ENCODE peak calls at places on chromosomes 13 and 19, in six cellular contexts. One of them, this sample, is unnamed.

GRCh38 chr13:36801035-36801434 is 18.0 kb upstream of the RFXAP start:
- DNase-seq in CD4-positive, alpha-beta memory T cell: no peak
- DNase-seq in CD8-positive, alpha-beta T cell: no peak
- DNase-seq in fibroblast of lung: no peak
- DNase-seq in heart right ventricle: no peak
- DNase-seq in psoas muscle: no peak
- DNase-seq in this sample: no peak

GRCh38 chr13:22929391-22930126 is 251.2 kb upstream of the SGCG start:
- DNase-seq in fibroblast of lung: peak; percentile 31
- DNase-seq in CD4-positive, alpha-beta memory T cell: no peak
- DNase-seq in CD8-positive, alpha-beta T cell: no peak
- DNase-seq in heart right ventricle: no peak
- DNase-seq in psoas muscle: no peak
- DNase-seq in this sample: no peak

GRCh38 chr19:15300533-15301194 is 31.7 kb downstream of the BRD4 start:
- DNase-seq in fibroblast of lung: peak; percentile 60
- DNase-seq in CD4-positive, alpha-beta memory T cell: no peak
- DNase-seq in psoas muscle: no peak
- DNase-seq in CD8-positive, alpha-beta T cell: no peak
- DNase-seq in heart right ventricle: no peak
- DNase-seq in this sample: no peak

GRCh38 chr13:66585669-66586203 is 644.4 kb downstream of the PCDH9 start:
- DNase-seq in CD4-positive, alpha-beta memory T cell: no peak
- DNase-seq in fibroblast of lung: peak; percentile 47
- DNase-seq in psoas muscle: no peak
- DNase-seq in heart right ventricle: no peak
- DNase-seq in CD8-positive, alpha-beta T cell: no peak
- DNase-seq in this sample: no peak

GRCh38 chr19:33462112-33462726 is 59.4 kb downstream of the PEPD start:
- DNase-seq in CD4-positive, alpha-beta memory T cell: no peak
- DNase-seq in CD8-positive, alpha-beta T cell: no peak
- DNase-seq in psoas muscle: no peak
- DNase-seq in heart right ventricle: no peak
- DNase-seq in fibroblast of lung: no peak
- DNase-seq in this sample: no peak

GRCh38 chr19:1923319-1923718 is 17.7 kb upstream of the CSNK1G2 start:
- DNase-seq in heart right ventricle: no peak
- DNase-seq in psoas muscle: no peak
- DNase-seq in CD4-positive, alpha-beta memory T cell: peak; percentile 33
- DNase-seq in CD8-positive, alpha-beta T cell: no peak
- DNase-seq in fibroblast of lung: no peak
- DNase-seq in this sample: no peak

GRCh38 chr13:75931116-75931515 is 295.0 kb downstream of the LMO7 start:
- DNase-seq in fibroblast of lung: peak; percentile 61
- DNase-seq in psoas muscle: no peak
- DNase-seq in CD8-positive, alpha-beta T cell: no peak
- DNase-seq in heart right ventricle: no peak
- DNase-seq in CD4-positive, alpha-beta memory T cell: no peak
- DNase-seq in this sample: no peak

GRCh38 chr13:33845572-33846305 is 27.8 kb downstream of the RFC3 start:
- DNase-seq in CD8-positive, alpha-beta T cell: no peak
- DNase-seq in heart right ventricle: no peak
- DNase-seq in CD4-positive, alpha-beta memory T cell: no peak
- DNase-seq in psoas muscle: no peak
- DNase-seq in fibroblast of lung: no peak
- DNase-seq in this sample: no peak

GRCh38 chr19:54473071-54473941 is at the start of gene CDC42EP5:
- DNase-seq in fibroblast of lung: peak; percentile 81
- DNase-seq in psoas muscle: peak; percentile 81
- DNase-seq in CD4-positive, alpha-beta memory T cell: no peak
- DNase-seq in CD8-positive, alpha-beta T cell: no peak
- DNase-seq in heart right ventricle: peak; percentile 76
- DNase-seq in this sample: no peak

GRCh38 chr19:33189453-33189852 is 4.7 kb upstream of the LRP3 start:
- DNase-seq in fibroblast of lung: no peak
- DNase-seq in psoas muscle: no peak
- DNase-seq in CD4-positive, alpha-beta memory T cell: no peak
- DNase-seq in CD8-positive, alpha-beta T cell: no peak
- DNase-seq in heart right ventricle: no peak
- DNase-seq in this sample: no peak

GRCh38 chr19:6238256-6238642 is 41.5 kb downstream of the MLLT1 start:
- DNase-seq in heart right ventricle: no peak
- DNase-seq in psoas muscle: no peak
- DNase-seq in CD4-positive, alpha-beta memory T cell: no peak
- DNase-seq in CD8-positive, alpha-beta T cell: no peak
- DNase-seq in fibroblast of lung: no peak
- DNase-seq in this sample: no peak

GRCh38 chr19:37905936-37906867 is at the start of gene WDR87:
- DNase-seq in CD4-positive, alpha-beta memory T cell: no peak
- DNase-seq in CD8-positive, alpha-beta T cell: peak; percentile 54
- DNase-seq in psoas muscle: no peak
- DNase-seq in heart right ventricle: peak; percentile 33
- DNase-seq in fibroblast of lung: peak; percentile 24
- DNase-seq in this sample: no peak

GRCh38 chr19:33815410-33816340 is 19.0 kb downstream of the KCTD15 start:
- DNase-seq in CD8-positive, alpha-beta T cell: no peak
- DNase-seq in CD4-positive, alpha-beta memory T cell: no peak
- DNase-seq in heart right ventricle: no peak
- DNase-seq in fibroblast of lung: peak; percentile 49
- DNase-seq in psoas muscle: no peak
- DNase-seq in this sample: no peak

GRCh38 chr13:87536899-87537298 is 134.3 kb upstream of the SLITRK5 start:
- DNase-seq in psoas muscle: no peak
- DNase-seq in CD8-positive, alpha-beta T cell: no peak
- DNase-seq in CD4-positive, alpha-beta memory T cell: no peak
- DNase-seq in fibroblast of lung: no peak
- DNase-seq in heart right ventricle: no peak
- DNase-seq in this sample: no peak

GRCh38 chr19:40241809-40242384 is 15.4 kb upstream of the CCNP start:
- DNase-seq in fibroblast of lung: peak; percentile 77
- DNase-seq in psoas muscle: peak; percentile 74
- DNase-seq in CD4-positive, alpha-beta memory T cell: no peak
- DNase-seq in heart right ventricle: peak; percentile 69
- DNase-seq in CD8-positive, alpha-beta T cell: no peak
- DNase-seq in this sample: peak; percentile 76

GRCh38 chr13:36131931-36132297 is 732 bp upstream of the DCLK1 start:
- DNase-seq in heart right ventricle: peak; percentile 65
- DNase-seq in CD8-positive, alpha-beta T cell: no peak
- DNase-seq in CD4-positive, alpha-beta memory T cell: no peak
- DNase-seq in fibroblast of lung: peak; percentile 55
- DNase-seq in psoas muscle: peak; percentile 87
- DNase-seq in this sample: no peak

GRCh38 chr13:38180100-38180499 is 169.6 kb upstream of the UFM1 start:
- DNase-seq in fibroblast of lung: peak; percentile 89
- DNase-seq in CD4-positive, alpha-beta memory T cell: no peak
- DNase-seq in psoas muscle: no peak
- DNase-seq in CD8-positive, alpha-beta T cell: no peak
- DNase-seq in heart right ventricle: no peak
- DNase-seq in this sample: no peak

GRCh38 chr13:27962128-27962841 is 6.8 kb downstream of the CDX2 start:
- DNase-seq in CD8-positive, alpha-beta T cell: no peak
- DNase-seq in heart right ventricle: no peak
- DNase-seq in fibroblast of lung: no peak
- DNase-seq in psoas muscle: no peak
- DNase-seq in CD4-positive, alpha-beta memory T cell: no peak
- DNase-seq in this sample: no peak

GRCh38 chr13:85509512-85509911 is 289.7 kb downstream of the SLITRK6 start:
- DNase-seq in CD8-positive, alpha-beta T cell: no peak
- DNase-seq in psoas muscle: no peak
- DNase-seq in fibroblast of lung: peak; percentile 60
- DNase-seq in CD4-positive, alpha-beta memory T cell: no peak
- DNase-seq in heart right ventricle: no peak
- DNase-seq in this sample: no peak

GRCh38 chr13:99086149-99086868 is 108.4 kb upstream of the DOCK9 start:
- DNase-seq in psoas muscle: peak; percentile 72
- DNase-seq in heart right ventricle: peak; percentile 58
- DNase-seq in CD8-positive, alpha-beta T cell: peak; percentile 76
- DNase-seq in fibroblast of lung: peak; percentile 65
- DNase-seq in CD4-positive, alpha-beta memory T cell: peak; percentile 72
- DNase-seq in this sample: no peak

DNA sequence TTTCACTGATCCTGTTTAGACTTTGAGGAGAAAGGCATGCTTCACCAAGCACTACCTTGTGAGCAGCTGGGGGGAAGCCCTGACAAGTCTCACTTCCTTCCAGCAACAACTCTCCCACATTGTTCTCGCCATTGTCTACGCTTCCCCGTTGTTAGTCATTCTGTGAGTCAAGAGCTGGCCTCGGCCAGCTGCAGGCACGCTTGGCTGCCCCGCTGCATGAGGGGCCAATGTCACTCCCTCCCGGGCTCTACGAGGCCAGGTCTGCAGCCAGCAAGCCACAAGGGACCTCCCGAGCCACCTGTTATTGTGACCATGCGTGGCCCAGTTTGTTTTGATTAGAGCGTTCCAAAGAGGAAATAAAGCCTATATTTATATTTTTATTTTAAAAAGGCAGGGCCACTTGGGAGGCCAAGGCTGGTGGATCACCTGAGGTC is 220.9 kb downstream of the FOXO1 start:
- DNase-seq in psoas muscle: peak; percentile 90
- DNase-seq in heart right ventricle: peak; percentile 56
- DNase-seq in CD4-positive, alpha-beta memory T cell: no peak
- DNase-seq in fibroblast of lung: peak; percentile 97
- DNase-seq in CD8-positive, alpha-beta T cell: no peak
- DNase-seq in this sample: no peak
- H3K27ac ChIP-seq in psoas muscle: peak overlapping the region; percentile 66
- H3K27ac ChIP-seq in heart right ventricle: no peak overlapping the region
- H3K27ac ChIP-seq in CD4-positive, alpha-beta memory T cell: no peak overlapping the region
- H3K27ac ChIP-seq in fibroblast of lung: no peak overlapping the region
- H3K27ac ChIP-seq in CD8-positive, alpha-beta T cell: no peak overlapping the region
- H3K27ac ChIP-seq in this sample: no peak overlapping the region

GRCh38 chr13:100566543-100566942 is 22.0 kb downstream of the GGACT start:
- DNase-seq in fibroblast of lung: peak; percentile 60
- DNase-seq in psoas muscle: no peak
- DNase-seq in CD4-positive, alpha-beta memory T cell: no peak
- DNase-seq in CD8-positive, alpha-beta T cell: no peak
- DNase-seq in heart right ventricle: no peak
- DNase-seq in this sample: no peak

GRCh38 chr13:100564444-100565223 is 24.0 kb downstream of the GGACT start:
- DNase-seq in fibroblast of lung: no peak
- DNase-seq in psoas muscle: no peak
- DNase-seq in CD4-positive, alpha-beta memory T cell: no peak
- DNase-seq in heart right ventricle: no peak
- DNase-seq in CD8-positive, alpha-beta T cell: no peak
- DNase-seq in this sample: no peak

GRCh38 chr13:100563779-100564178 is 24.8 kb downstream of the GGACT start:
- DNase-seq in psoas muscle: no peak
- DNase-seq in heart right ventricle: no peak
- DNase-seq in CD8-positive, alpha-beta T cell: no peak
- DNase-seq in CD4-positive, alpha-beta memory T cell: no peak
- DNase-seq in fibroblast of lung: no peak
- DNase-seq in this sample: no peak

GRCh38 chr13:100561599-100562204 is 26.9 kb downstream of the GGACT start:
- DNase-seq in CD4-positive, alpha-beta memory T cell: no peak
- DNase-seq in fibroblast of lung: no peak
- DNase-seq in psoas muscle: no peak
- DNase-seq in CD8-positive, alpha-beta T cell: no peak
- DNase-seq in heart right ventricle: no peak
- DNase-seq in this sample: no peak

DNA sequence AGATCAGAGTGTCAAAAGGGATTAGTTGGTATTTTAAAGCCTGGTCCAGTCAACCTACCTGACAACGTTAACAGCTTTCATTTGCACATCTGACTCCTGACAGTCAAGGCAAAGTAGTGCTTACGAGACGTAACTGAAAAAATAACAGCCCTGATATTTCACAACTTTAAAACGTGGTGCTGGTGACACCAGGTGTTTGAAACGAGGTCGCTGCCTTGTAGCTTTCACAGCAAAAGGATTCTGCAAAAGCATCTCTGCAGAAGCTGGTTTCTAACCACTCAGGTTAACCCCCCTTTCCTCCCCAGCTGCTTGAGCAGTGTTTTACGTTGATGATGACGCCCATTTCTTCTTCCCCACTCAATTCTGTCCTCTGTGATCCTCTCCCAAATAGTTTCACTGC is 23.3 kb downstream of the GGACT start:
- DNase-seq in heart right ventricle: no peak
- DNase-seq in CD8-positive, alpha-beta T cell: no peak
- DNase-seq in psoas muscle: no peak
- DNase-seq in fibroblast of lung: no peak
- DNase-seq in CD4-positive, alpha-beta memory T cell: no peak
- DNase-seq in this sample: no peak
- H3K27ac ChIP-seq in heart right ventricle: no peak overlapping the region
- H3K27ac ChIP-seq in CD8-positive, alpha-beta T cell: no peak overlapping the region
- H3K27ac ChIP-seq in psoas muscle: no peak overlapping the region
- H3K27ac ChIP-seq in fibroblast of lung: no peak overlapping the region
- H3K27ac ChIP-seq in CD4-positive, alpha-beta memory T cell: no peak overlapping the region
- H3K27ac ChIP-seq in this sample: no peak overlapping the region

GRCh38 chr13:45681101-45681500 is 21.0 kb upstream of the CBY2 start:
- DNase-seq in CD4-positive, alpha-beta memory T cell: no peak
- DNase-seq in heart right ventricle: no peak
- DNase-seq in fibroblast of lung: peak; percentile 14
- DNase-seq in psoas muscle: no peak
- DNase-seq in CD8-positive, alpha-beta T cell: no peak
- DNase-seq in this sample: no peak
- H3K27ac ChIP-seq in CD4-positive, alpha-beta memory T cell: no peak overlapping the region
- H3K27ac ChIP-seq in heart right ventricle: no peak overlapping the region
- H3K27ac ChIP-seq in fibroblast of lung: no peak overlapping the region
- H3K27ac ChIP-seq in psoas muscle: no peak overlapping the region
- H3K27ac ChIP-seq in CD8-positive, alpha-beta T cell: no peak overlapping the region
- H3K27ac ChIP-seq in this sample: no peak overlapping the region

GRCh38 chr13:109762791-109763190 is 23.6 kb downstream of the IRS2 start:
- DNase-seq in heart right ventricle: no peak
- DNase-seq in fibroblast of lung: no peak
- DNase-seq in CD8-positive, alpha-beta T cell: no peak
- DNase-seq in psoas muscle: no peak
- DNase-seq in CD4-positive, alpha-beta memory T cell: no peak
- DNase-seq in this sample: no peak

GRCh38 chr13:109764045-109764444 is 22.3 kb downstream of the IRS2 start:
- DNase-seq in CD4-positive, alpha-beta memory T cell: no peak
- DNase-seq in CD8-positive, alpha-beta T cell: no peak
- DNase-seq in fibroblast of lung: no peak
- DNase-seq in psoas muscle: no peak
- DNase-seq in heart right ventricle: no peak
- DNase-seq in this sample: no peak

GRCh38 chr13:109767023-109767422 is 19.4 kb downstream of the IRS2 start:
- DNase-seq in heart right ventricle: no peak
- DNase-seq in CD4-positive, alpha-beta memory T cell: no peak
- DNase-seq in psoas muscle: peak; percentile 49
- DNase-seq in CD8-positive, alpha-beta T cell: no peak
- DNase-seq in fibroblast of lung: no peak
- DNase-seq in this sample: no peak

GRCh38 chr13:109761695-109762094 is 24.7 kb downstream of the IRS2 start:
- DNase-seq in CD8-positive, alpha-beta T cell: no peak
- DNase-seq in CD4-positive, alpha-beta memory T cell: no peak
- DNase-seq in psoas muscle: no peak
- DNase-seq in heart right ventricle: no peak
- DNase-seq in fibroblast of lung: no peak
- DNase-seq in this sample: no peak

GRCh38 chr13:109764474-109765292 is 21.7 kb downstream of the IRS2 start:
- DNase-seq in CD4-positive, alpha-beta memory T cell: no peak
- DNase-seq in psoas muscle: peak; percentile 65
- DNase-seq in CD8-positive, alpha-beta T cell: no peak
- DNase-seq in fibroblast of lung: peak; percentile 47
- DNase-seq in heart right ventricle: no peak
- DNase-seq in this sample: peak; percentile 70
- H3K27ac ChIP-seq in CD4-positive, alpha-beta memory T cell: no peak overlapping the region
- H3K27ac ChIP-seq in psoas muscle: peak overlapping the region; percentile 31
- H3K27ac ChIP-seq in CD8-positive, alpha-beta T cell: no peak overlapping the region
- H3K27ac ChIP-seq in fibroblast of lung: no peak overlapping the region
- H3K27ac ChIP-seq in heart right ventricle: no peak overlapping the region
- H3K27ac ChIP-seq in this sample: peak overlapping the region; percentile 62